ENCODE peak calls at places on chromosomes 2 and 18, in five cellular contexts. R is AG09309, X is right atrium auricular region, S is AG04450, A is AG04449. J is an unnamed sample.

GRCh38 chr2:205758498-205758897 is 76.2 kb downstream of the NRP2 start:
- DNase-seq in R (no peak), A (no peak), S (no peak), X (no peak), J (no peak)

GRCh38 chr2:100588071-100588786 is 25.4 kb downstream of the PDCL3 start:
- DNase-seq in S (no peak), R (no peak), A (no peak), X (no peak), J (peak; percentile 31)

GRCh38 chr2:185967335-185967734 is 228.7 kb downstream of the FSIP2 start:
- DNase-seq in A (no peak), R (no peak), S (no peak), X (no peak), J (no peak)

GRCh38 chr2:173090291-173090877 is 14.7 kb downstream of the MAP3K20 start:
- DNase-seq in S (no peak), A (no peak), X (no peak), R (no peak), J (no peak)

GRCh38 chr2:60516383-60516811 is 37.1 kb downstream of the BCL11A start:
- DNase-seq in A (peak; percentile 82), S (peak; percentile 75), R (peak; percentile 80), X (peak; percentile 57), J (peak; percentile 68)

GRCh38 chr2:53096346-53096745 is 671.3 kb upstream of the CHAC2 start:
- DNase-seq in X (no peak), S (no peak), A (no peak), R (no peak), J (no peak)

GRCh38 chr2:65215946-65216345 is 11.7 kb upstream of the ACTR2 start:
- DNase-seq in A (no peak), R (no peak), X (no peak), S (no peak), J (no peak)

GRCh38 chr2:38602136-38602731 is 494 bp downstream of the HNRNPLL start:
- DNase-seq in R (no peak), A (no peak), X (peak; percentile 64), S (no peak), J (no peak)

GRCh38 chr2:60742419-60742818 is 13.6 kb upstream of the PAPOLG start:
- DNase-seq in R (no peak), A (no peak), X (no peak), S (no peak), J (no peak)

GRCh38 chr2:219562049-219563020 is 9.0 kb downstream of the OBSL1 start:
- DNase-seq in A (no peak), R (no peak), X (no peak), S (no peak), J (no peak)

GRCh38 chr2:88831792-88832248 is 140.3 kb downstream of the RPIA start:
- DNase-seq in A (no peak), S (no peak), X (no peak), R (no peak), J (peak; percentile 13)

GRCh38 chr2:15117409-15118030 is 443.6 kb downstream of the NBAS start:
- DNase-seq in S (no peak), R (no peak), X (no peak), A (no peak), J (no peak)

GRCh38 chr2:64462940-64463339 is 9.0 kb downstream of the LGALSL start:
- DNase-seq in A (no peak), X (no peak), S (no peak), R (peak; percentile 21), J (no peak)

GRCh38 chr2:6826081-6826913 is 39.4 kb downstream of the CMPK2 start:
- DNase-seq in X (no peak), S (no peak), A (no peak), R (no peak), J (peak; percentile 42)

GRCh38 chr2:173417801-173418200 is 63.1 kb downstream of the CDCA7 start:
- DNase-seq in A (no peak), S (no peak), R (no peak), X (no peak), J (no peak)

GRCh38 chr2:38734299-38735058 is 16.7 kb downstream of the SRSF7 start:
- DNase-seq in R (no peak), X (peak; percentile 60), A (no peak), S (no peak), J (no peak)

GRCh38 chr2:7333970-7334493 is 416.8 kb downstream of the RNF144A start:
- DNase-seq in A (no peak), R (no peak), X (no peak), S (no peak), J (no peak)

GRCh38 chr2:112150447-112150846 is 12.3 kb downstream of the FBLN7 start:
- DNase-seq in R (peak; percentile 92), X (peak; percentile 63), A (peak; percentile 87), S (peak; percentile 61), J (peak; percentile 91)

GRCh38 chr2:46318579-46319460 is 21.6 kb downstream of the EPAS1 start:
- DNase-seq in R (no peak), X (no peak), A (no peak), S (no peak), J (no peak)

GRCh38 chr2:97774425-97774824 is 61.0 kb downstream of the ZAP70 start:
- DNase-seq in S (no peak), X (no peak), A (no peak), R (no peak), J (no peak)

GRCh38 chr18:79815657-79816056 is 17.9 kb downstream of the KCNG2 start:
- DNase-seq in A (no peak), X (no peak), S (no peak), R (no peak), J (no peak)

GRCh38 chr2:181054843-181055242 is 74.4 kb downstream of the UBE2E3 start:
- DNase-seq in R (no peak), S (no peak), X (no peak), A (no peak), J (no peak)

GRCh38 chr2:160257742-160258577 is 57.9 kb upstream of the ITGB6 start:
- DNase-seq in S (no peak), A (no peak), R (no peak), X (no peak), J (no peak)

GRCh38 chr2:12106440-12107080 is 360.1 kb downstream of the LPIN1 start:
- DNase-seq in A (peak; percentile 95), S (peak; percentile 96), R (peak; percentile 91), X (no peak), J (peak; percentile 76)

GRCh38 chr2:238851751-238852150 is 3.9 kb downstream of the TWIST2 start:
- DNase-seq in S (no peak), R (no peak), X (no peak), A (no peak), J (no peak)

GRCh38 chr2:74985983-74986382 is 27.5 kb downstream of the POLE4 start:
- DNase-seq in S (no peak), A (no peak), X (no peak), R (no peak), J (no peak)

GRCh38 chr2:158828378-158829136 is 33.4 kb downstream of the DAPL1 start:
- DNase-seq in R (no peak), S (no peak), X (no peak), A (no peak), J (no peak)

GRCh38 chr2:118992740-118993391 is 50.9 kb downstream of the MARCO start:
- DNase-seq in X (no peak), R (no peak), A (no peak), S (no peak), J (no peak)

GRCh38 chr18:2974731-2975130 is 38.2 kb downstream of the LPIN2 start:
- DNase-seq in A (no peak), R (no peak), S (no peak), X (no peak), J (no peak)
- H3K4me3 ChIP-seq in A (no peak overlapping the region), R (no peak overlapping the region), S (no peak overlapping the region), X (no peak overlapping the region), J (no peak overlapping the region)

GRCh38 chr18:58996131-58996632 is 131.5 kb downstream of the ZNF532 start:
- DNase-seq in X (no peak), R (peak; percentile 82), S (peak; percentile 36), A (peak; percentile 76), J (no peak)

GRCh38 chr18:58995663-58996062 is 131.0 kb downstream of the ZNF532 start:
- DNase-seq in R (no peak), S (no peak), X (no peak), A (no peak), J (no peak)

GRCh38 chr18:59001166-59001565 is 136.5 kb downstream of the ZNF532 start:
- DNase-seq in A (no peak), S (no peak), R (no peak), X (no peak), J (no peak)

GRCh38 chr18:58997811-58998337 is 133.2 kb downstream of the ZNF532 start:
- DNase-seq in S (peak; percentile 44), R (peak; percentile 95), A (peak; percentile 80), X (no peak), J (no peak)

DNA sequence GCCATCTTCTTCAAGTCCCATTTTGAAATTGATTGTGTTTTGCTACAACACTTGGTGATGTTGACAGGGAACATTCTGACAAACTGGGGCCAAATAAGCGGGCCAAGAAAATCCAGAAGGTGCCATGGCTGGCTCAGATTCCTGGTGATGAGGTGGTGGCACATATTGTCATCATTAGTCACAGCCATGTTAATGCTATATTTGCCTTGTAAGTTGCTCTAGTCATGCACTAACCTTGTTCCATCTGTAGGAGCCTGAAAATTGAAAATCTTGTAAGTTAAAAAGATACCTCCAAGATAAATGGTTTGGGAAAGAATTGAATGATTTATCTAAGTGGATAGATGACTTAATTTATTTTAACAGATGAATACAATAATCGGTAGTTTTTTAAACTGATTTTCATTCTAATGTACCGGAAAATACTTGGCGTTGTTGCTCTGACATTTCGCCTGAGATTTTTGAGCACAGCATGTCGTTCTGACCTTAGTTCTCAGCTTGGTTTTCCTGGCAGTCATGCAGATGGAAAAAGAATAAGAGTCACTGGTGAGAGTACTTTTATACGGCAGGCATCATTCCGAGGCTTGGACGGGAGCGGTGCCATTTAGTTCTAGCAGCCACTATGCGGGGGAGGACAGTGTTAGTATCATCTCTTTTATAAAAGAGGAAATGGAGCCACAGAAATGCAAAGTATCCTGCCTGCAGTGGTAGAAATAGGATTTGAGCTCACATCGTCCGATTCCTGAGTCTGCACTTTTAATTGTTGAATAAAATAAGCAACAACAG is 133.9 kb downstream of the ZNF532 start:
- DNase-seq in X (peak; percentile 84), S (no peak), R (no peak), A (no peak), J (no peak)
- TF ChIP-seq CTCF in X (no peak), S (no peak), R (no peak), A (no peak), J (no peak)

GRCh38 chr2:9627310-9627709 is 3.5 kb downstream of the YWHAQ start:
- DNase-seq in R (no peak), A (no peak), X (no peak), S (no peak), J (no peak)
- H3K4me3 ChIP-seq in R (no peak overlapping the region), A (no peak overlapping the region), X (no peak overlapping the region), S (no peak overlapping the region), J (no peak overlapping the region)

DNA sequence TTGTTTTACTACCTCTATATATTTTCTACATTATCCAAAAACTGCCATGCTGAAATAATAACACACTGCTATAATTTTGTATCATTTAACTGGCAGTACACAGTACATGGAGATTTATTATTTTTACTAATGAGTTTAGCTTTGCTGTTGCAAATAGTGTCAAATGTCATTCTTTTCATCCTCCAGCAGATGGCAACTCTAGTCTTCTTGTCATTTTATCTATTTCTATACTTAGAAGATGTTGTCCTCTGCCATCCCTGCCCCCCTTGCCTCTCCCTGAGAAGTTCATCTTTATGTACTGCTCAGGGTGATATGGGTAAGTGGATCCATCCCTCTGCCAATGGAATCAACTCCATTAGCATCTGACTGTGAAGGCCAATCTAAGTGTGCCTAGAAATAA is 21.7 kb upstream of the LRRTM1 start:
- DNase-seq in A (no peak), X (no peak), S (no peak), R (no peak), J (peak; percentile 4)
- TF ChIP-seq CTCF in A (peak; percentile 24), X (peak; percentile 31), S (peak; percentile 40), R (peak; percentile 24), J (peak; percentile 71)

J was measured in epithelial cell of proximal tubule.